ENCODE peak calls at places on chromosomes 11 and 22, in four cellular contexts. L is T-cell; G is CD8-positive, alpha-beta T cell; H is T1000. W is an unnamed sample.
A peak's percentile ranks its signal among the peaks of the same experiment; 100 is the strongest.

GRCh38 chr11:48066881-48067800 is 86.8 kb downstream of the PTPRJ start:
- DNase-seq in L (no peak), G (no peak), H (no peak), W (no peak)

GRCh38 chr11:31763296-31763695 is 47.8 kb downstream of the PAX6 start:
- DNase-seq in L (no peak), G (no peak), H (no peak), W (no peak)

GRCh38 chr11:48001438-48002021 is 21.2 kb downstream of the PTPRJ start:
- DNase-seq in L (peak; percentile 81), G (peak; percentile 68), H (no peak), W (no peak)

GRCh38 chr11:23473782-23474181 is 613.5 kb upstream of the CCDC179 start:
- DNase-seq in L (no peak), G (no peak), H (no peak), W (no peak)

GRCh38 chr11:2777396-2777795 is 77.6 kb upstream of the KCNQ1OT1 start:
- DNase-seq in L (no peak), G (no peak), H (no peak), W (no peak)

GRCh38 chr11:118338637-118339061 is 3.9 kb downstream of the CD3D start:
- DNase-seq in L (peak; percentile 76), G (peak; percentile 83), H (no peak), W (no peak)

GRCh38 chr11:70710192-70710965 is 312.1 kb downstream of the CTTN start:
- DNase-seq in L (no peak), G (no peak), H (no peak), W (no peak)

GRCh38 chr22:31291403-31291715 is 929 bp downstream of the PIK3IP1 start:
- DNase-seq in L (no peak), G (no peak), H (no peak), W (no peak)

GRCh38 chr11:71489311-71490043 is 36.5 kb downstream of the NADSYN1 start:
- DNase-seq in L (no peak), G (no peak), H (no peak), W (no peak)

GRCh38 chr11:128695539-128696221 is 1.8 kb downstream of the FLI1 start:
- DNase-seq in L (no peak), G (peak; percentile 29), H (no peak), W (no peak)

GRCh38 chr11:112533682-112534081 is 273.0 kb upstream of the PLET1 start:
- DNase-seq in L (no peak), G (no peak), H (no peak), W (no peak)

GRCh38 chr22:42287174-42287890 is 16.9 kb upstream of the TCF20 start:
- DNase-seq in L (no peak), G (no peak), H (no peak), W (no peak)

GRCh38 chr11:12587333-12587997 is 86.8 kb upstream of the TEAD1 start:
- DNase-seq in L (no peak), G (no peak), H (no peak), W (peak; percentile 4)

GRCh38 chr22:49999063-49999900 is 13.3 kb downstream of the IL17REL start:
- DNase-seq in L (no peak), G (no peak), H (no peak), W (no peak)

GRCh38 chr11:29432719-29433325 is 584.0 kb downstream of the KCNA4 start:
- DNase-seq in L (no peak), G (no peak), H (no peak), W (peak; percentile 26)

GRCh38 chr22:28544431-28544868 is 135.2 kb downstream of the TTC28 start:
- DNase-seq in L (no peak), G (no peak), H (no peak), W (no peak)

GRCh38 chr11:70040869-70041501 is 37.1 kb upstream of the ANO1 start:
- DNase-seq in L (no peak), G (no peak), H (no peak), W (no peak)

GRCh38 chr22:32823024-32823730 is 21.7 kb downstream of the TIMP3 start:
- DNase-seq in L (no peak), G (no peak), H (no peak), W (peak; percentile 58)

GRCh38 chr11:106786251-106786650 is 232.0 kb downstream of the GUCY1A2 start:
- DNase-seq in L (no peak), G (no peak), H (no peak), W (no peak)

GRCh38 chr11:70473186-70473872 is 75.0 kb downstream of the CTTN start:
- DNase-seq in L (no peak), G (no peak), H (no peak), W (no peak)

GRCh38 chr11:119691020-119691666 is 37.9 kb downstream of the NECTIN1 start:
- DNase-seq in L (no peak), G (no peak), H (no peak), W (no peak)

GRCh38 chr22:18119409-18120110 is 9.0 kb downstream of the TUBA8 start:
- DNase-seq in L (no peak), G (no peak), H (no peak), W (no peak)

GRCh38 chr22:48613566-48614200 is 1214.0 kb downstream of the BRD1 start:
- DNase-seq in L (no peak), G (no peak), H (no peak), W (no peak)

GRCh38 chr22:50141891-50142363 is 28.6 kb upstream of the PANX2 start:
- DNase-seq in L (no peak), G (no peak), H (no peak), W (no peak)

W was measured in T47D.